ENCODE peak calls at places on chromosomes 4 and X, in eight cellular contexts. D, V, M, B, I, X, R and Y are unnamed samples.
A peak's percentile ranks its signal among the peaks of the same experiment; 100 is the strongest.

GRCh38 chr4:113052379-113052951 is 3.0 kb downstream of the ANK2 start:
- DNase-seq in X (peak; percentile 60), V (no peak), M (no peak), I (no peak), D (no peak), R (peak; percentile 88), B (no peak), Y (no peak)

GRCh38 chr4:113394730-113395530 is 345.5 kb downstream of the ANK2 start:
- DNase-seq in X (peak; percentile 81), I (peak; percentile 6), M (peak; percentile 62), R (peak; percentile 83), B (peak; percentile 54), D (peak; percentile 3), V (peak; percentile 49), Y (peak; percentile 29)

GRCh38 chr4:128394778-128395177 is 107.2 kb upstream of the PGRMC2 start:
- DNase-seq in D (no peak), R (peak; percentile 8), M (no peak), V (no peak), X (peak; percentile 75), B (no peak), I (no peak), Y (no peak)

GRCh38 chr4:122669911-122670738 is 49.3 kb upstream of the IL21 start:
- DNase-seq in B (no peak), M (no peak), I (no peak), D (no peak), X (no peak), R (no peak), V (no peak), Y (no peak)

GRCh38 chr4:78296261-78296660 is 239.1 kb downstream of the FRAS1 start:
- DNase-seq in D (no peak), I (no peak), R (no peak), V (no peak), M (no peak), X (no peak), B (no peak), Y (no peak)

GRCh38 chr4:7939377-7940108 is at the start of gene AFAP1:
- DNase-seq in B (peak; percentile 81), V (peak; percentile 62), M (no peak), X (peak; percentile 82), I (peak; percentile 90), R (peak; percentile 87), D (peak; percentile 79), Y (peak; percentile 47)

GRCh38 chrX:147226801-147227200 is 412.3 kb upstream of the CXorf51A start:
- DNase-seq in X (no peak), I (no peak), R (no peak), V (no peak), M (no peak), D (no peak), B (no peak), Y (no peak)

GRCh38 chrX:110201799-110202198 is 116.1 kb downstream of the AMMECR1 start:
- DNase-seq in X (peak; percentile 44), I (no peak), D (no peak), V (no peak), R (peak; percentile 45), M (no peak), B (no peak), Y (no peak)

GRCh38 chrX:3175659-3176438 is 134.6 kb downstream of the ARSF start:
- DNase-seq in R (peak; percentile 66), V (no peak), D (no peak), I (no peak), X (peak; percentile 69), M (no peak), B (no peak), Y (no peak)

GRCh38 chr4:87239821-87240220 is 19.4 kb upstream of the KLHL8 start:
- DNase-seq in B (no peak), V (no peak), X (no peak), M (no peak), I (no peak), R (peak; percentile 13), D (no peak), Y (no peak)

GRCh38 chr4:111535792-111536191 is 609.5 kb upstream of the FAM241A start:
- DNase-seq in B (no peak), I (no peak), X (no peak), M (no peak), R (no peak), V (no peak), D (no peak), Y (no peak)

GRCh38 chrX:134566506-134566905 is 91.8 kb downstream of the PLAC1 start:
- DNase-seq in B (no peak), D (no peak), X (no peak), V (no peak), R (no peak), M (no peak), I (no peak), Y (no peak)

GRCh38 chr4:57073559-57073958 is 36.6 kb downstream of the IGFBP7 start:
- DNase-seq in D (no peak), R (no peak), B (no peak), X (peak; percentile 16), V (no peak), M (no peak), I (no peak), Y (no peak)

GRCh38 chr4:170091069-170091696 is 1.4 kb upstream of the AADAT start:
- DNase-seq in D (no peak), V (no peak), M (no peak), I (no peak), R (no peak), B (no peak), X (no peak), Y (no peak)

GRCh38 chr4:16199132-16199531 is 27.1 kb downstream of the TAPT1 start:
- DNase-seq in I (no peak), X (peak; percentile 39), R (peak; percentile 41), M (no peak), B (no peak), D (no peak), V (peak; percentile 28), Y (no peak)

GRCh38 chr4:153616005-153616555 is 68.0 kb upstream of the TLR2 start:
- DNase-seq in X (no peak), M (no peak), V (no peak), I (peak; percentile 45), R (no peak), B (no peak), D (no peak), Y (no peak)

GRCh38 chrX:9466115-9466495 is 1.2 kb downstream of the TBL1X start:
- DNase-seq in B (no peak), D (no peak), R (peak; percentile 51), X (peak; percentile 21), M (no peak), I (no peak), V (no peak), Y (peak; percentile 4)

GRCh38 chr4:24557036-24558022 is 27.0 kb downstream of the DHX15 start:
- DNase-seq in X (peak; percentile 27), D (no peak), R (peak; percentile 47), B (no peak), I (no peak), M (no peak), V (no peak), Y (no peak)

GRCh38 chr4:139599594-139600374 is 43.8 kb upstream of the SETD7 start:
- DNase-seq in M (no peak), X (peak; percentile 31), R (peak; percentile 91), D (no peak), V (no peak), I (no peak), B (no peak), Y (no peak)

GRCh38 chr4:175411251-175411650 is 400.8 kb downstream of the GPM6A start:
- DNase-seq in D (no peak), R (no peak), B (no peak), I (no peak), V (no peak), M (no peak), X (peak; percentile 67), Y (no peak)

GRCh38 chrX:153845842-153846241 is 15.5 kb upstream of the PDZD4 start:
- DNase-seq in I (no peak), D (no peak), M (no peak), X (no peak), V (no peak), B (no peak), R (no peak), Y (no peak)

GRCh38 chr4:159146007-159146330 is 43.1 kb downstream of the RAPGEF2 start:
- DNase-seq in R (peak; percentile 44), M (no peak), V (no peak), B (no peak), D (no peak), I (no peak), X (no peak), Y (no peak)

GRCh38 chr4:171765514-171765913 is 47.7 kb upstream of the GALNTL6 start:
- DNase-seq in I (no peak), X (no peak), V (no peak), M (no peak), B (no peak), R (no peak), D (no peak), Y (no peak)

GRCh38 chr4:12691168-12691567 is 793.0 kb downstream of the RAB28 start:
- DNase-seq in X (no peak), B (no peak), M (no peak), D (no peak), V (no peak), I (no peak), R (no peak), Y (no peak)

GRCh38 chr4:170698334-170698733 is 608.6 kb upstream of the AADAT start:
- DNase-seq in V (no peak), M (no peak), R (no peak), X (no peak), B (no peak), D (no peak), I (no peak), Y (no peak)

GRCh38 chrX:120302434-120302833 is 8.8 kb downstream of the TMEM255A start:
- DNase-seq in B (no peak), M (no peak), R (no peak), D (peak; percentile 17), V (no peak), X (no peak), I (no peak), Y (peak; percentile 29)

GRCh38 chr4:71126719-71127118 is 133.3 kb downstream of the DCK start:
- DNase-seq in M (no peak), X (peak; percentile 88), I (no peak), R (peak; percentile 98), B (no peak), V (no peak), D (no peak), Y (no peak)

GRCh38 chrX:40104649-40105015 is 6.9 kb upstream of the BCOR start:
- DNase-seq in I (no peak), B (no peak), M (no peak), D (no peak), X (peak; percentile 68), V (no peak), R (peak; percentile 75), Y (peak; percentile 68)

GRCh38 chrX:102835504-102836146 is 101.4 kb upstream of the RAB40AL start:
- DNase-seq in I (no peak), D (no peak), V (no peak), R (peak; percentile 39), M (no peak), B (no peak), X (peak; percentile 28), Y (no peak)

GRCh38 chr4:3321295-3321889 is 28.6 kb downstream of the RGS12 start:
- DNase-seq in M (no peak), R (no peak), X (peak; percentile 46), V (no peak), B (no peak), D (no peak), I (no peak), Y (no peak)

GRCh38 chr4:87716350-87717041 is 66.4 kb downstream of the DMP1 start:
- DNase-seq in X (no peak), D (no peak), I (no peak), V (no peak), M (no peak), R (no peak), B (no peak), Y (no peak)

GRCh38 chrX:9757366-9757765 is 8.3 kb downstream of the GPR143 start:
- DNase-seq in X (no peak), R (no peak), M (no peak), V (no peak), B (no peak), I (no peak), D (no peak), Y (no peak)

GRCh38 chr4:3791910-3792542 is 25.8 kb downstream of the ADRA2C start:
- DNase-seq in B (no peak), V (no peak), D (no peak), R (peak; percentile 21), X (no peak), I (no peak), M (no peak), Y (no peak)